ENCODE peak calls at places on chromosomes 16 and 17, in five cellular contexts. B is tibial artery, G is germinal center, E is mucosa of gallbladder, L is GM04503. R is an unnamed sample.

GRCh38 chr16:21268236-21268635 is 9.9 kb downstream of the CRYM start:
- DNase-seq in B (no peak), G (no peak), E (no peak), L (no peak), R (no peak)

GRCh38 chr17:7440823-7441174 is 1.5 kb downstream of the FGF11 start:
- DNase-seq in B (no peak), G (no peak), E (no peak), L (no peak), R (no peak)

GRCh38 chr16:4664538-4665418 is 28.6 kb upstream of the NUDT16L1 start:
- DNase-seq in B (peak), G (no peak), E (peak), L (no peak), R (no peak)

GRCh38 chr16:53804467-53804866 is 100.5 kb downstream of the FTO start:
- DNase-seq in B (no peak), G (no peak), E (no peak), L (no peak), R (no peak)

GRCh38 chr17:48044851-48045250 is 3.3 kb upstream of the NFE2L1 start:
- DNase-seq in B (no peak), G (no peak), E (no peak), L (no peak), R (no peak)

GRCh38 chr17:30323262-30323894 is 10.5 kb downstream of the TMIGD1 start:
- DNase-seq in B (no peak), G (peak), E (no peak), L (no peak), R (no peak)

GRCh38 chr17:9575381-9576072 is at the start of gene STX8:
- DNase-seq in B (peak), G (peak), E (peak), L (no peak), R (peak)

GRCh38 chr17:75864448-75864871 is 9.3 kb upstream of the WBP2 start:
- DNase-seq in B (peak), G (peak), E (no peak), L (no peak), R (no peak)

GRCh38 chr17:13864551-13864950 is 204.8 kb upstream of the COX10 start:
- DNase-seq in B (no peak), G (no peak), E (no peak), L (peak), R (no peak)

GRCh38 chr17:46977750-46978488 is 1.1 kb downstream of the RPRML start:
- DNase-seq in B (no peak), G (no peak), E (no peak), L (no peak), R (no peak)

R was measured in omental fat pad.